ENCODE peak calls at places on chromosomes 12 and 14, in five cellular contexts. R is suprapubic skin, H is left ventricle myocardium inferior, Y is lower lobe of right lung, U is left lung. I is an unnamed sample.

GRCh38 chr14:27528328-27528727 is 930.5 kb upstream of the NOVA1 start:
- DNase-seq in Y (no peak), H (no peak), U (no peak), R (no peak), I (no peak)

GRCh38 chr14:59020382-59020781 is 168.1 kb upstream of the DAAM1 start:
- DNase-seq in H (no peak), R (no peak), Y (no peak), U (no peak), I (peak)

GRCh38 chr14:59187802-59188460 is 536 bp upstream of the DAAM1 start:
- DNase-seq in R (no peak), H (peak), U (peak), Y (peak), I (no peak)

GRCh38 chr12:88935856-88936255 is 355.6 kb upstream of the KITLG start:
- DNase-seq in Y (no peak), H (no peak), R (no peak), U (no peak), I (no peak)

GRCh38 chr12:131915774-131916173 is 13.3 kb upstream of the PUS1 start:
- DNase-seq in R (no peak), Y (no peak), H (no peak), U (peak), I (no peak)

GRCh38 chr12:111367661-111368221 is 1.2 kb downstream of the PHETA1 start:
- DNase-seq in H (no peak), U (no peak), Y (no peak), R (no peak), I (peak)

GRCh38 chr12:46386360-46386867 is 13.8 kb upstream of the SLC38A2 start:
- DNase-seq in U (no peak), R (no peak), Y (no peak), H (no peak), I (peak)

GRCh38 chr12:88122666-88123065 is 19.2 kb downstream of the CEP290 start:
- DNase-seq in R (no peak), Y (no peak), U (no peak), H (no peak), I (no peak)

GRCh38 chr12:98955284-98955683 is 310.2 kb downstream of the APAF1 start:
- DNase-seq in U (no peak), Y (no peak), R (no peak), H (no peak), I (no peak)

GRCh38 chr12:43969882-43970281 is 134.0 kb downstream of the TMEM117 start:
- DNase-seq in H (no peak), Y (no peak), R (no peak), U (no peak), I (peak)

GRCh38 chr12:18165422-18165871 is 75.5 kb upstream of the RERGL start:
- DNase-seq in Y (no peak), R (no peak), U (no peak), H (no peak), I (peak)

GRCh38 chr14:75258079-75258802 is 20.4 kb upstream of the FOS start:
- DNase-seq in Y (peak), H (no peak), R (peak), U (no peak), I (peak)

GRCh38 chr12:52249041-52249461 is 16.0 kb downstream of the KRT7 start:
- DNase-seq in H (peak), U (no peak), R (no peak), Y (peak), I (no peak)

GRCh38 chr12:3885179-3886094 is 12.2 kb upstream of the PARP11 start:
- DNase-seq in H (no peak), U (no peak), Y (no peak), R (no peak), I (peak)

GRCh38 chr14:89378119-89378518 is 38.9 kb downstream of the FOXN3 start:
- DNase-seq in R (no peak), H (no peak), U (no peak), Y (no peak), I (peak)

GRCh38 chr12:33892425-33892824 is 129.9 kb upstream of the ALG10 start:
- DNase-seq in H (no peak), U (no peak), R (no peak), Y (no peak), I (no peak)

GRCh38 chr14:104750658-104751057 is 2.3 kb upstream of the SIVA1 start:
- DNase-seq in U (peak), R (no peak), Y (no peak), H (no peak), I (no peak)

GRCh38 chr12:59626382-59626781 is 30.6 kb downstream of the SLC16A7 start:
- DNase-seq in Y (no peak), H (no peak), R (no peak), U (no peak), I (peak)

GRCh38 chr12:115885040-115885439 is 392.5 kb downstream of the MED13L start:
- DNase-seq in R (no peak), U (no peak), Y (no peak), H (no peak), I (no peak)

GRCh38 chr12:130351331-130351730 is 13.6 kb downstream of the PIWIL1 start:
- DNase-seq in R (no peak), U (no peak), H (no peak), Y (no peak), I (no peak)

GRCh38 chr12:89603678-89604077 is 77.8 kb upstream of the POC1B start:
- DNase-seq in H (no peak), U (no peak), R (no peak), Y (no peak), I (no peak)

GRCh38 chr12:96398422-96399080 is 1.7 kb downstream of the CDK17 start:
- DNase-seq in H (no peak), Y (no peak), U (no peak), R (no peak), I (no peak)

DNA sequence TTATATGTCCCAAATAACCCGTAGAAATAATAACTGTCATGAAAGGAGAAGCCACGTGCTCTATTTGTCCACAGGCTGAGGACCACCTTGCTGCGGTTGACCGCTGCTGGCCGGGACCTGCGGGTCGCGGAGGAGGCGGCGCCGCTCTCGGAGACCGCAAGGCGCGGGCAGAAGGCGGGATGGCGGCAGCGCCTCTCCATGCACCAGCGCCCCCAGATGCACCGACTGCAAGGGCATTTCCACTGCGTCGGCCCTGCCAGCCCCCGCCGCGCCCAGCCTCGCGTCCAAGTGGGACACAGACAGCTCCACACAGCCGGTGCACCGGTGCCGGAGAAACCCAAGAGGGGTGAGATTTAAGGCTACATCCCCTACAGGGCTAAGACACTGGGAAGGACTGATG is 21.0 kb downstream of the RPGRIP1 start:
- DNase-seq in U (peak), H (peak), R (no peak), Y (peak), I (no peak)
- TF ChIP-seq CTCF in U (no peak), H (peak), R (no peak), Y (no peak), I (no peak)

GRCh38 chr12:122982963-122983788 is 2.7 kb downstream of the ARL6IP4 start:
- DNase-seq in H (no peak), R (no peak), Y (no peak), U (peak), I (no peak)
- H3K4me3 ChIP-seq in H (peak), R (no peak), Y (no peak), U (no peak), I (no peak)

DNA sequence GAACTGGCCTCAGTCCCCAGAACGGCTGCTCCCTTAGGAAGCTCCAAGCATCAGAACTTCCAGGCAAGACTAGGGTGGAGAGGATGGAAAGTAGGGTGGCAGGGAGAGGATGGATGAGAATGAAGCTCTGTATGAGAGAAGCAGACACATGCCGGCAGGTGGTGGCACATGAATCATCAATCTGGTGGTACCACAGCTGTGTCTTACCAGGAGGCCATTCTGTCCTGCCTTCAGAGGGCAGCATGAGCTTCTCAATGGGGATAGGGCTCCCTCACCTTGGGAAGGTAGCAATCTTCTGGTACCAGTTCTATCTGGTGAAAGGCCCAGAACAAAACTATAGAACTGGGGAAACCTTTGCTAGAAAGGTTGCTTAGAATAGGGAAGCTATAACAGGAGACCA is 55.4 kb upstream of the PYGL start:
- DNase-seq in Y (no peak), H (no peak), U (no peak), R (no peak), I (no peak)
- TF ChIP-seq CTCF in Y (no peak), H (no peak), U (no peak), R (no peak), I (no peak)

GRCh38 chr12:1920436-1920835 is 2.0 kb upstream of the CACNA2D4 start:
- DNase-seq in U (no peak), H (no peak), Y (peak), R (no peak), I (no peak)

GRCh38 chr12:1919763-1920162 is 1.3 kb upstream of the CACNA2D4 start:
- DNase-seq in R (no peak), Y (no peak), H (no peak), U (no peak), I (no peak)

GRCh38 chr12:1922075-1922709 is 3.7 kb upstream of the CACNA2D4 start:
- DNase-seq in H (no peak), R (peak), U (no peak), Y (peak), I (no peak)

GRCh38 chr12:1919284-1919683 is 832 bp upstream of the CACNA2D4 start:
- DNase-seq in H (no peak), R (no peak), Y (no peak), U (no peak), I (no peak)

GRCh38 chr12:1920971-1921370 is 2.5 kb upstream of the CACNA2D4 start:
- DNase-seq in H (no peak), Y (peak), U (peak), R (peak), I (no peak)
- H3K4me3 ChIP-seq in H (no peak), Y (no peak), U (no peak), R (no peak), I (no peak)